ENCODE peak calls at places on chromosomes 5 and 9, in seven cellular contexts. W is upper lobe of left lung, F is AG04450, G is foreskin keratinocyte, V is Calu3, A is progenitor cell of endocrine pancreas, R is IMR-90. Q is an unnamed sample.

GRCh38 chr9:99491408-99492259 is 269.6 kb downstream of the SEC61B start:
- DNase-seq in R (peak; percentile 70), F (peak; percentile 18), W (no peak), A (no peak), V (no peak), G (no peak), Q (no peak)

GRCh38 chr9:127035948-127036347 is 86.5 kb downstream of the ANGPTL2 start:
- DNase-seq in W (no peak), V (no peak), A (no peak), R (no peak), F (no peak), G (no peak), Q (no peak)

GRCh38 chr5:159759791-159760300 is 156.4 kb upstream of the ADRA1B start:
- DNase-seq in F (no peak), W (no peak), V (no peak), G (no peak), A (no peak), R (peak; percentile 59), Q (no peak)

GRCh38 chr5:98510111-98510510 is 263.4 kb upstream of the RGMB start:
- DNase-seq in R (peak; percentile 38), F (no peak), W (no peak), A (no peak), V (no peak), G (no peak), Q (no peak)

GRCh38 chr5:43554497-43554896 is 2.4 kb downstream of the PAIP1 start:
- DNase-seq in W (no peak), R (no peak), G (no peak), A (no peak), F (no peak), V (no peak), Q (no peak)

GRCh38 chr9:1071730-1072129 is 21.6 kb downstream of the DMRT2 start:
- DNase-seq in W (peak; percentile 60), R (no peak), F (no peak), V (no peak), A (no peak), G (no peak), Q (no peak)

GRCh38 chr9:101028346-101029299 is at the start of gene PLPPR1:
- DNase-seq in V (peak; percentile 61), R (peak; percentile 3), A (peak; percentile 75), G (peak; percentile 48), F (no peak), W (peak; percentile 59), Q (peak; percentile 79)

GRCh38 chr5:141878186-141878770 is at the start of gene PCDH1:
- DNase-seq in G (no peak), V (peak; percentile 69), W (no peak), A (peak; percentile 36), F (no peak), R (peak; percentile 14), Q (no peak)

GRCh38 chr5:170393235-170393634 is 4.1 kb upstream of the KCNMB1 start:
- DNase-seq in W (no peak), G (no peak), V (no peak), R (no peak), A (no peak), F (no peak), Q (no peak)

GRCh38 chr9:16241231-16241630 is 629.2 kb downstream of the BNC2 start:
- DNase-seq in F (peak; percentile 32), A (no peak), G (no peak), R (peak; percentile 84), W (no peak), V (no peak), Q (no peak)

GRCh38 chr9:76373173-76373771 is 21.0 kb downstream of the RFK start:
- DNase-seq in R (peak; percentile 80), A (no peak), F (peak; percentile 46), V (peak; percentile 55), W (peak; percentile 68), G (peak; percentile 64), Q (no peak)

GRCh38 chr5:151164687-151165392 is 7.3 kb upstream of the ANXA6 start:
- DNase-seq in R (peak; percentile 76), G (peak; percentile 56), V (peak; percentile 85), F (peak; percentile 56), A (peak; percentile 67), W (peak; percentile 75), Q (no peak)

GRCh38 chr5:18797241-18797640 is 1163.0 kb downstream of the TAF11L14 start:
- DNase-seq in F (no peak), R (no peak), W (no peak), A (no peak), G (no peak), V (no peak), Q (no peak)

GRCh38 chr9:109861499-109861898 is 81.5 kb downstream of the PALM2AKAP2 start:
- DNase-seq in G (no peak), R (peak; percentile 70), W (no peak), F (no peak), V (no peak), A (no peak), Q (no peak)

GRCh38 chr5:179270581-179271300 is 74.5 kb downstream of the ADAMTS2 start:
- DNase-seq in A (no peak), W (peak; percentile 24), R (peak; percentile 47), F (no peak), G (no peak), V (no peak), Q (peak; percentile 65)

GRCh38 chr9:2610985-2611384 is 10.6 kb upstream of the VLDLR start:
- DNase-seq in V (no peak), G (no peak), W (no peak), R (peak; percentile 41), A (no peak), F (no peak), Q (no peak)

GRCh38 chr5:179261301-179262125 is 83.7 kb downstream of the ADAMTS2 start:
- DNase-seq in F (no peak), R (peak; percentile 57), V (no peak), W (peak; percentile 27), G (no peak), A (no peak), Q (peak; percentile 72)

GRCh38 chr9:89593776-89594427 is 10.9 kb upstream of the GADD45G start:
- DNase-seq in G (peak; percentile 33), F (no peak), R (peak; percentile 7), W (peak; percentile 51), V (peak; percentile 73), A (peak; percentile 40), Q (no peak)

GRCh38 chr9:134325096-134325812 is 1.0 kb upstream of the RXRA start:
- DNase-seq in F (no peak), A (peak; percentile 37), V (peak; percentile 37), W (peak; percentile 56), R (peak; percentile 49), G (peak; percentile 59), Q (no peak)

GRCh38 chr5:619444-619843 is 7.3 kb downstream of the CEP72 start:
- DNase-seq in F (no peak), G (no peak), A (no peak), V (no peak), R (no peak), W (peak; percentile 13), Q (peak; percentile 40)

GRCh38 chr5:618450-618849 is 6.3 kb downstream of the CEP72 start:
- DNase-seq in R (no peak), F (no peak), W (peak; percentile 8), V (no peak), A (no peak), G (no peak), Q (peak; percentile 18)

GRCh38 chr5:621341-621761 is 9.2 kb downstream of the CEP72 start:
- DNase-seq in F (no peak), W (peak; percentile 9), A (no peak), V (no peak), G (no peak), R (no peak), Q (no peak)

GRCh38 chr5:620586-621180 is 8.5 kb downstream of the CEP72 start:
- DNase-seq in F (no peak), W (peak; percentile 10), R (no peak), V (no peak), A (no peak), G (no peak), Q (peak; percentile 51)

DNA sequence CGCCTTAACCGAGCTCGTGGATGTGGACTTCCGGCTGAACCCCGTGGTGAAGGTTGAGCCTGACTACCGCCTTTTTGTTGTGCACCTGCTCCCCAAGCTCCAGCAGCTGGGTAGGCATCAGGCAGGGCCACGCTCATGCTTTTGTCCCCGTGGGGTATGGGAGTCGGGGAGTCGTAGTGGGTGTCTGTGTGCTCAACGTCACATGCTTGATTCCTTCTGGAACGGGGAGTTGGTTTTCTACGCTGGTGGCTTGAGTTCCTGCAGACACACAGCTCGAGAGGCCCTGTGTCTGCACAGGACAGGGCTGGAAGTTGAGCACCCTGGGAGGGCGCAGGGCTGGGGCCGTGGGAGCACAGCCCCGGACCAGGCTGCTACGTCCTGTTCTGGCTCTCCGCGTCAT is 8.0 kb downstream of the CEP72 start:
- DNase-seq in F (no peak), V (no peak), W (peak; percentile 16), A (no peak), R (no peak), G (no peak), Q (peak; percentile 62)
- TF ChIP-seq CTCF in F (no peak), V (no peak), W (no peak), A (no peak), R (no peak), G (no peak), Q (no peak)

GRCh38 chr9:116191757-116192415 is 38.3 kb downstream of the PAPPA start:
- DNase-seq in A (no peak), R (no peak), V (no peak), G (no peak), W (no peak), F (no peak), Q (no peak)
- TF ChIP-seq CTCF in A (no peak), R (no peak), V (no peak), G (no peak), W (no peak), F (no peak), Q (no peak)

DNA sequence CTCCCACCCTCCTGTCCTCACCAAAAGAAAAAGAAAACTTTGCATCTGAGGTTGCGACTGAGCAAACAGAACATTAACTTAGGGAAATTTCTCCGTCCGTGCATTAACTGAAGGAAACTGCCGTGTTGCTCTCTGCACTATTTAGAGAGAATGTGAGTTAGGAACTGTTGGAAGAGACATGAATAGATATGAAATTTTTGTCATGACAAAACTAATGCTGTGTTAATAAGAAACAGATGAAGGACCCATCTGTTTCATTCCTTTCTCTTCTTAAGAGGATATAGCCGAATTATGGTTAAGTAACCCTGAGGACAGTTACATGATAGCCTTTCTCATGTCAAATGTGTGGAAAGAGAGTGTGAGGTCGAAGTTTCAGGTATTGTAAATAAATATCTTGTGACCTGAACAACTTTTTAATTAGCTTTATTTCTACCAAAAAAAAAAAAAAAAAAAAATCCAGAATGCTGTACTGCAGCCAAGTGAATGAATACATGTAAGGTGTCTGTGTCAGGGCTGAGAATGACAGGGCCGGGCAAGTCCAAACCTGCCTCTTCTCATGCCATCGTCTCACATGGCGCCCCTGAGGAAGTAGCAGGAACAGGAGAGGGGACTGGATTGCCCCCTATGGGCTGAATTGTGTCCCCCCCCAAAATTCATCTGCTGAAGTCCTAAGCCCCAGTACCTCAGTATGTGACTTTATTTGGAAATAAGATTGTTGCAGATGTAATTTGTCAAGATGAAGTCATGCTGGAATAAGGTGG is 35.6 kb upstream of the ANKRD33B start:
- DNase-seq in R (peak; percentile 60), F (no peak), G (peak; percentile 76), A (no peak), W (no peak), V (no peak), Q (no peak)
- TF ChIP-seq CTCF in R (no peak), F (peak; percentile 16), G (peak; percentile 66), A (peak; percentile 13), W (no peak), V (no peak), Q (peak; percentile 15)

GRCh38 chr9:19965336-19965735 is 176.5 kb upstream of the SLC24A2 start:
- DNase-seq in A (no peak), W (no peak), R (peak; percentile 10), G (no peak), F (peak; percentile 3), V (no peak), Q (no peak)

GRCh38 chr9:19969721-19970120 is 180.9 kb upstream of the SLC24A2 start:
- DNase-seq in V (no peak), W (no peak), A (no peak), F (no peak), R (no peak), G (peak; percentile 85), Q (no peak)

GRCh38 chr9:19967567-19968459 is 179.0 kb upstream of the SLC24A2 start:
- DNase-seq in A (no peak), R (no peak), F (no peak), W (no peak), V (no peak), G (no peak), Q (no peak)
- TF ChIP-seq CTCF in A (no peak), R (no peak), F (no peak), W (no peak), V (no peak), G (peak; percentile 40), Q (no peak)

Q was measured in type B pancreatic cell.